ENCODE peak calls at places on chromosomes 16 and 17, in four cellular contexts. One of them, this sample, is unnamed. For H3K4me1, the result is how much of the 10 kb centered on the place peaks cover.

GRCh38 chr17:56679148-56679766 is 85.8 kb downstream of the NOG start:
- DNase-seq in stomach: no peak
- DNase-seq in HCT116: peak
- DNase-seq in breast epithelium: no peak
- DNase-seq in this sample: no peak

GRCh38 chr16:12256880-12257279 is 280.3 kb downstream of the SNX29 start:
- DNase-seq in stomach: no peak
- DNase-seq in HCT116: no peak
- DNase-seq in breast epithelium: no peak
- DNase-seq in this sample: no peak

GRCh38 chr17:46010597-46011186 is 11.6 kb downstream of the STH start:
- DNase-seq in stomach: no peak
- DNase-seq in HCT116: no peak
- DNase-seq in breast epithelium: no peak
- DNase-seq in this sample: no peak

GRCh38 chr16:35142147-35142808 is 1682.9 kb downstream of the TP53TG3F start:
- DNase-seq in stomach: no peak
- DNase-seq in HCT116: no peak
- DNase-seq in breast epithelium: no peak
- DNase-seq in this sample: no peak

GRCh38 chr16:74633686-74634085 is 26.8 kb upstream of the GLG1 start:
- DNase-seq in stomach: peak
- DNase-seq in HCT116: no peak
- DNase-seq in breast epithelium: no peak
- DNase-seq in this sample: no peak

GRCh38 chr17:49565948-49566491 is 9.7 kb upstream of the NXPH3 start:
- DNase-seq in stomach: peak
- DNase-seq in HCT116: no peak
- DNase-seq in breast epithelium: peak
- DNase-seq in this sample: peak

GRCh38 chr16:88999457-89000206 is 22.6 kb upstream of the CBFA2T3 start:
- DNase-seq in stomach: no peak
- DNase-seq in HCT116: no peak
- DNase-seq in breast epithelium: no peak
- DNase-seq in this sample: no peak

GRCh38 chr17:47995241-47995935 is 24.5 kb downstream of the CDK5RAP3 start:
- DNase-seq in stomach: no peak
- DNase-seq in HCT116: no peak
- DNase-seq in breast epithelium: no peak
- DNase-seq in this sample: no peak

GRCh38 chr17:15914400-15915165 is 30.3 kb upstream of the ADORA2B start:
- DNase-seq in stomach: peak
- DNase-seq in HCT116: no peak
- DNase-seq in breast epithelium: no peak
- DNase-seq in this sample: no peak

GRCh38 chr16:74691093-74691855 is 9.4 kb downstream of the MLKL start:
- DNase-seq in stomach: no peak
- DNase-seq in HCT116: no peak
- DNase-seq in breast epithelium: no peak
- DNase-seq in this sample: no peak

GRCh38 chr17:74763565-74764387 is 12.4 kb downstream of the NAT9 start:
- DNase-seq in stomach: no peak
- DNase-seq in HCT116: no peak
- DNase-seq in breast epithelium: no peak
- DNase-seq in this sample: no peak

GRCh38 chr17:62578757-62579487 is 48.5 kb upstream of the MRC2 start:
- DNase-seq in stomach: no peak
- DNase-seq in HCT116: no peak
- DNase-seq in breast epithelium: no peak
- DNase-seq in this sample: no peak

GRCh38 chr17:77129568-77130301 is 11.0 kb upstream of the SEC14L1 start:
- DNase-seq in stomach: no peak
- DNase-seq in HCT116: no peak
- DNase-seq in breast epithelium: no peak
- DNase-seq in this sample: no peak

GRCh38 chr17:77126519-77126918 is 14.2 kb upstream of the SEC14L1 start:
- DNase-seq in stomach: peak
- DNase-seq in HCT116: no peak
- DNase-seq in breast epithelium: peak
- DNase-seq in this sample: no peak

GRCh38 chr17:77128895-77129567 is 11.7 kb upstream of the SEC14L1 start:
- DNase-seq in stomach: no peak
- DNase-seq in HCT116: no peak
- DNase-seq in breast epithelium: no peak
- DNase-seq in this sample: no peak

GRCh38 chr17:77125432-77125901 is 15.3 kb upstream of the SEC14L1 start:
- DNase-seq in stomach: no peak
- DNase-seq in HCT116: peak
- DNase-seq in breast epithelium: no peak
- DNase-seq in this sample: no peak

GRCh38 chr17:77127735-77128361 is 12.9 kb upstream of the SEC14L1 start:
- DNase-seq in stomach: peak
- DNase-seq in HCT116: no peak
- DNase-seq in breast epithelium: peak
- DNase-seq in this sample: peak
- TF ChIP-seq POLR2AphosphoS5 in stomach: peak
- TF ChIP-seq POLR2AphosphoS5 in HCT116: no peak
- TF ChIP-seq POLR2AphosphoS5 in breast epithelium: peak
- TF ChIP-seq POLR2AphosphoS5 in this sample: peak

DNA sequence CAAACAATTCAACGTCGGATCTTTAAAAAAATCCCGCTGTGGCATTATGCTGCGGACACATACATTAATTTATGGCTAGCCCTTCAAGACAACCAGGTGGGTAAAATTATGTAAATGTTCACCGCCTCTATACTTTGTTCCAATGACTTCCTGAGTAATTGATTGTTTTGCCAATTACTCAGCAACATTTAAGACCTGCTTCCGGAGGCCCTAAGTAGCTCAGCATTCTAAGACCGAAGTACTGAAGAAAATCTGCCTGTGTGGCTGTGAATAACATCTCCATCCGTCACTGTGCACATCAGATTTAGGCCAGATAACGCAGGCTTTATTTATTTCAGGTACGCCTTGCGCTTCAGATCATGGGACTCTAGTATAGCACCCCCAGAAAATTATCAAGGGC is 23.3 kb downstream of the QPRT start:
- DNase-seq in stomach: no peak
- DNase-seq in HCT116: no peak
- DNase-seq in breast epithelium: no peak
- DNase-seq in this sample: no peak
- H3K27ac ChIP-seq in stomach: peak
- H3K27ac ChIP-seq in HCT116: no peak
- H3K27ac ChIP-seq in breast epithelium: no peak
- H3K27ac ChIP-seq in this sample: no peak

DNA sequence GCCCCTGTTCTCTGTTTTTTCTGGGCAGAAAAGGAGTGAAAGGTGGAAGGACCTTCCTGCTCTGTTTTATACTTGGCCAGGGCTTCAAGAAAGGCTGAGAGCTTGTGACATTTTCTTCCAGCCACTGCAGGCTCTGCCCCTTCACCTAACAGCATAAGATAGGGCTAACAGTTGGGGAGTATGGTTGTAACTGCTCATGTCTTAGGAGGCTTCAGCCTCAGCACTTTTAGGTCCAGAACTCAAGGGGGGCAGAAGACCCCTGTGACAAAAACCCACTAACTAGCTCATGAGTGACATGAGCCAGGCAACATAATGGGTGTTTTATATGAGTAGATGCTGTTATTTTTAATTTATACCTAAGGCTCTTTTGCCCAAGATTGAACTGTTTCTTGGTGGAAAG is 4.9 kb downstream of the ALDOA start:
- DNase-seq in stomach: no peak
- DNase-seq in HCT116: no peak
- DNase-seq in breast epithelium: no peak
- DNase-seq in this sample: no peak
- H3K4me1 ChIP-seq in stomach: half or more
- H3K4me1 ChIP-seq in HCT116: under half
- H3K4me1 ChIP-seq in breast epithelium: under half
- H3K4me1 ChIP-seq in this sample: half or more

DNA sequence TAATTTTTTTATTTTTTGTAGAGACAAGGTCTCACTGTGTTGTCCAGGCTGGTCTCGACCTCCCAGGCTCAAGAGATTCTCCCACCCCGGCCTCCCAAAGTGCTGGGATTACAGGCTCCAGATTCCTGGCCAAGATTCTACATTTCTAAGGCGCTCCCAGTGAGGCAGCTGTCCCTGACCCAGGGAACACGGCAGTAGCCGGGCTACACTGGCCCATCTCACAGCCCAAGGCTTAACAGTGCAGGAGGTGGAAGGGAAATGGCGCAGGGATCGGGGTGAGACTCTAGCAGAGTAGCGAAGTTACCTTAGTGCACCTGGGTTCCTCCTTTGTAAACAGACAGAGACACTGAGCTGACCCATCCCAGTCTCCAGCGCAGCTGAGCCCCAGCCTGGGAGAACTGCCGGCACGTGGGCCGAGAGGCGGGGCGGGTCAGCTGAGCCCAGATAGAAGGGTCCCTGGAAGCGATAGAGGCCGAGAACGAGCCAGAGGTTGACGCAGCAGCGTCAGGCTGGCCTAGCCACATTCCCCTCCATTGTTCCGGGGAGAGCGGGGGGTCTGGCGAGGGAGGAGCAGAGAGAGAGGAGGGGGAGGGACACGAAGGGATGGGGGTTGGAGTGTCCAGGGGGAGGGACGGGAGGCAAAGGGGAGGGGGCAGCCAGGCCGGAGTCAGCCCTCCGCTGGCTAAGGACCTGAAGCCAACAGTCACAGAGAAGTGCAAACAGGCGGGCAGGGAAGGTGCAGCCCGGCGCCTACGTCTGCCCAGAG is 2.5 kb downstream of the CARHSP1 start:
- DNase-seq in stomach: peak
- DNase-seq in HCT116: no peak
- DNase-seq in breast epithelium: no peak
- DNase-seq in this sample: peak
- TF ChIP-seq POLR2AphosphoS5 in stomach: peak
- TF ChIP-seq POLR2AphosphoS5 in HCT116: no peak
- TF ChIP-seq POLR2AphosphoS5 in breast epithelium: peak
- TF ChIP-seq POLR2AphosphoS5 in this sample: no peak

GRCh38 chr16:4316103-4316731 is 350 bp downstream of the GLIS2 start:
- DNase-seq in stomach: no peak
- DNase-seq in HCT116: no peak
- DNase-seq in breast epithelium: no peak
- DNase-seq in this sample: peak
- H3K27ac ChIP-seq in stomach: peak
- H3K27ac ChIP-seq in HCT116: peak
- H3K27ac ChIP-seq in breast epithelium: peak
- H3K27ac ChIP-seq in this sample: peak

GRCh38 chr17:43330876-43331639 is 67.7 kb upstream of the ARL4D start:
- DNase-seq in stomach: no peak
- DNase-seq in HCT116: no peak
- DNase-seq in breast epithelium: no peak
- DNase-seq in this sample: no peak

GRCh38 chr17:43334744-43335400 is 63.9 kb upstream of the ARL4D start:
- DNase-seq in stomach: no peak
- DNase-seq in HCT116: no peak
- DNase-seq in breast epithelium: no peak
- DNase-seq in this sample: no peak

GRCh38 chr17:43333438-43333943 is 65.3 kb upstream of the ARL4D start:
- DNase-seq in stomach: no peak
- DNase-seq in HCT116: no peak
- DNase-seq in breast epithelium: no peak
- DNase-seq in this sample: no peak

GRCh38 chr17:43329183-43329582 is 69.6 kb upstream of the ARL4D start:
- DNase-seq in stomach: no peak
- DNase-seq in HCT116: no peak
- DNase-seq in breast epithelium: no peak
- DNase-seq in this sample: no peak

GRCh38 chr17:43332211-43332610 is 66.6 kb upstream of the ARL4D start:
- DNase-seq in stomach: no peak
- DNase-seq in HCT116: no peak
- DNase-seq in breast epithelium: no peak
- DNase-seq in this sample: no peak
- H3K4me1 ChIP-seq in stomach: under half
- H3K4me1 ChIP-seq in HCT116: under half
- H3K4me1 ChIP-seq in breast epithelium: under half
- H3K4me1 ChIP-seq in this sample: under half

This sample was measured in sigmoid colon.